ENCODE peak calls at places on chromosomes 5 and 9, in eight cellular contexts. O is HS-5; Q is HCEC 1CT; R is HuH-7; E is CD4-positive, alpha-beta memory T cell; G is stimulated activated CD8-positive, alpha-beta memory T cell treated with anti-CD3 and anti-CD28 coated beads, Interleukin-2, amount 100 ng/mL, for 1 hour; X is NCI-H1105; V is psoas muscle. B is an unnamed sample.

GRCh38 chr9:29798599-29798998 is 2225.3 kb upstream of the C9orf72 start:
- DNase-seq in O (no peak), Q (no peak), R (no peak), E (no peak), G (no peak), X (no peak), V (no peak), B (no peak)

GRCh38 chr5:163894645-163895044 is 389.2 kb downstream of the MAT2B start:
- DNase-seq in O (peak), Q (peak), R (no peak), E (no peak), G (no peak), X (no peak), V (no peak), B (no peak)

GRCh38 chr9:28909526-28909925 is 1336.2 kb upstream of the C9orf72 start:
- DNase-seq in O (no peak), Q (no peak), R (no peak), E (no peak), G (no peak), X (no peak), V (no peak), B (no peak)

GRCh38 chr9:81562221-81563019 is 126.9 kb downstream of the TLE1 start:
- DNase-seq in O (peak), Q (peak), R (no peak), E (no peak), G (no peak), X (no peak), V (peak), B (no peak)

GRCh38 chr5:158879993-158880392 is 219.7 kb downstream of the EBF1 start:
- DNase-seq in O (no peak), Q (no peak), R (no peak), E (no peak), G (no peak), X (no peak), V (no peak), B (no peak)

GRCh38 chr9:132250324-132251262 is 88.7 kb downstream of the NTNG2 start:
- DNase-seq in O (no peak), Q (no peak), R (no peak), E (no peak), G (no peak), X (no peak), V (peak), B (no peak)

GRCh38 chr5:34563951-34564705 is 92.0 kb upstream of the RAI14 start:
- DNase-seq in O (no peak), Q (peak), R (no peak), E (no peak), G (no peak), X (no peak), V (no peak), B (no peak)

GRCh38 chr9:137011907-137012675 is 15.7 kb upstream of the CLIC3 start:
- DNase-seq in O (no peak), Q (no peak), R (no peak), E (no peak), G (no peak), X (no peak), V (no peak), B (no peak)

GRCh38 chr5:151079838-151080619 is 805 bp downstream of the TNIP1 start:
- DNase-seq in O (peak), Q (peak), R (no peak), E (no peak), G (no peak), X (no peak), V (no peak), B (no peak)

GRCh38 chr5:90434116-90434714 is 24.7 kb upstream of the CETN3 start:
- DNase-seq in O (no peak), Q (peak), R (no peak), E (peak), G (peak), X (peak), V (peak), B (no peak)

GRCh38 chr5:100584069-100584468 is 48.9 kb downstream of the FAM174A start:
- DNase-seq in O (no peak), Q (no peak), R (no peak), E (no peak), G (no peak), X (no peak), V (no peak), B (no peak)

GRCh38 chr9:90964101-90965020 is 162.7 kb downstream of the SYK start:
- DNase-seq in O (no peak), Q (no peak), R (peak), E (no peak), G (no peak), X (no peak), V (no peak), B (no peak)

GRCh38 chr5:177457239-177458121 is 10.9 kb downstream of the PRR7 start:
- DNase-seq in O (peak), Q (peak), R (peak), E (peak), G (no peak), X (peak), V (peak), B (peak)

GRCh38 chr5:15346738-15347137 is 153.2 kb upstream of the FBXL7 start:
- DNase-seq in O (no peak), Q (no peak), R (no peak), E (no peak), G (no peak), X (no peak), V (no peak), B (no peak)

GRCh38 chr9:114691046-114691955 is 9.3 kb upstream of the TEX48 start:
- DNase-seq in O (peak), Q (peak), R (no peak), E (peak), G (peak), X (no peak), V (no peak), B (no peak)

GRCh38 chr9:111645806-111646205 is 14.7 kb downstream of the DNAJC25 start:
- DNase-seq in O (no peak), Q (no peak), R (no peak), E (no peak), G (no peak), X (no peak), V (no peak), B (no peak)

GRCh38 chr5:94908889-94909480 is 290.5 kb downstream of the SLF1 start:
- DNase-seq in O (peak), Q (peak), R (peak), E (peak), G (no peak), X (no peak), V (no peak), B (no peak)